ENCODE peak calls at places on chromosomes 7 and 10, in six cellular contexts. One of them, this sample, is unnamed.

GRCh38 chr10:108597657-108598319 is 1325.5 kb downstream of the XPNPEP1 start:
- DNase-seq in RCC 7860: no peak
- DNase-seq in epithelial cell of prostate: no peak
- DNase-seq in GM12891: no peak
- DNase-seq in endothelial cell of umbilical vein: no peak
- DNase-seq in brain microvascular endothelial cell: no peak
- DNase-seq in this sample: no peak

GRCh38 chr7:142626420-142627035 is 122.7 kb upstream of the PRSS1 start:
- DNase-seq in endothelial cell of umbilical vein: peak
- DNase-seq in RCC 7860: peak
- DNase-seq in epithelial cell of prostate: no peak
- DNase-seq in GM12891: peak
- DNase-seq in brain microvascular endothelial cell: peak
- DNase-seq in this sample: peak

GRCh38 chr10:102040305-102040704 is 15.7 kb downstream of the ARMH3 start:
- DNase-seq in RCC 7860: no peak
- DNase-seq in GM12891: no peak
- DNase-seq in endothelial cell of umbilical vein: peak
- DNase-seq in brain microvascular endothelial cell: peak
- DNase-seq in epithelial cell of prostate: no peak
- DNase-seq in this sample: no peak

GRCh38 chr7:103293526-103293925 is 3.7 kb upstream of the PMPCB start:
- DNase-seq in endothelial cell of umbilical vein: no peak
- DNase-seq in brain microvascular endothelial cell: no peak
- DNase-seq in epithelial cell of prostate: no peak
- DNase-seq in RCC 7860: no peak
- DNase-seq in GM12891: no peak
- DNase-seq in this sample: no peak

GRCh38 chr10:73857446-73857845 is 16.9 kb downstream of the CAMK2G start:
- DNase-seq in RCC 7860: peak
- DNase-seq in GM12891: peak
- DNase-seq in brain microvascular endothelial cell: peak
- DNase-seq in epithelial cell of prostate: no peak
- DNase-seq in endothelial cell of umbilical vein: no peak
- DNase-seq in this sample: no peak

GRCh38 chr7:2149672-2150444 is 82.9 kb downstream of the MAD1L1 start:
- DNase-seq in brain microvascular endothelial cell: no peak
- DNase-seq in GM12891: no peak
- DNase-seq in epithelial cell of prostate: no peak
- DNase-seq in RCC 7860: no peak
- DNase-seq in endothelial cell of umbilical vein: no peak
- DNase-seq in this sample: no peak

GRCh38 chr10:72276421-72277339 is 3.0 kb downstream of the DDIT4 start:
- DNase-seq in endothelial cell of umbilical vein: no peak
- DNase-seq in RCC 7860: no peak
- DNase-seq in epithelial cell of prostate: no peak
- DNase-seq in GM12891: no peak
- DNase-seq in brain microvascular endothelial cell: peak
- DNase-seq in this sample: no peak

GRCh38 chr7:117118579-117119180 is 165.4 kb downstream of the ST7 start:
- DNase-seq in brain microvascular endothelial cell: no peak
- DNase-seq in endothelial cell of umbilical vein: peak
- DNase-seq in epithelial cell of prostate: no peak
- DNase-seq in GM12891: no peak
- DNase-seq in RCC 7860: no peak
- DNase-seq in this sample: no peak

GRCh38 chr7:30785786-30786185 is 14.6 kb downstream of the MINDY4 start:
- DNase-seq in epithelial cell of prostate: no peak
- DNase-seq in RCC 7860: no peak
- DNase-seq in endothelial cell of umbilical vein: no peak
- DNase-seq in brain microvascular endothelial cell: no peak
- DNase-seq in GM12891: no peak
- DNase-seq in this sample: no peak

GRCh38 chr7:108286290-108286904 is 156.2 kb upstream of the LAMB4 start:
- DNase-seq in epithelial cell of prostate: no peak
- DNase-seq in RCC 7860: no peak
- DNase-seq in brain microvascular endothelial cell: no peak
- DNase-seq in GM12891: no peak
- DNase-seq in endothelial cell of umbilical vein: no peak
- DNase-seq in this sample: no peak

This sample was measured in RKO.